ENCODE peak calls at places on chromosomes 2 and 18, in five cellular contexts. H is CD14-positive monocyte, E is IMR-90, M is tibial artery, U is amniotic stem cell. Y is an unnamed sample.

GRCh38 chr2:168920504-168921157 is 19.5 kb downstream of the G6PC2 start:
- DNase-seq in H (no peak), E (peak), M (no peak), U (peak), Y (no peak)

GRCh38 chr2:135836596-135836995 is 388 bp downstream of the LCT start:
- DNase-seq in H (no peak), E (no peak), M (no peak), U (no peak), Y (no peak)

GRCh38 chr18:70422061-70422965 is 133.5 kb downstream of the SOCS6 start:
- DNase-seq in H (peak), E (peak), M (peak), U (no peak), Y (no peak)

GRCh38 chr18:55422456-55423185 is 165.4 kb downstream of the TCF4 start:
- DNase-seq in H (no peak), E (peak), M (peak), U (no peak), Y (no peak)

GRCh38 chr2:33530614-33531344 is 54.3 kb downstream of the RASGRP3 start:
- DNase-seq in H (no peak), E (no peak), M (no peak), U (no peak), Y (no peak)

GRCh38 chr2:122514451-122514996 is 759.1 kb downstream of the TSN start:
- DNase-seq in H (no peak), E (no peak), M (no peak), U (no peak), Y (no peak)

GRCh38 chr2:189281151-189281550 is 101.6 kb upstream of the COL5A2 start:
- DNase-seq in H (no peak), E (peak), M (no peak), U (no peak), Y (no peak)

GRCh38 chr2:20509766-20510490 is 63.1 kb downstream of the RHOB start:
- DNase-seq in H (no peak), E (peak), M (no peak), U (no peak), Y (peak)

GRCh38 chr2:71347517-71347916 is 15.9 kb downstream of the ZNF638 start:
- DNase-seq in H (no peak), E (peak), M (no peak), U (no peak), Y (no peak)

GRCh38 chr2:191255756-191256312 is 10.6 kb downstream of the MYO1B start:
- DNase-seq in H (no peak), E (peak), M (no peak), U (no peak), Y (no peak)

GRCh38 chr2:190696792-190697398 is 48.0 kb downstream of the NAB1 start:
- DNase-seq in H (no peak), E (no peak), M (no peak), U (no peak), Y (peak)

GRCh38 chr2:28568533-28568932 is 72.7 kb downstream of the PLB1 start:
- DNase-seq in H (no peak), E (peak), M (no peak), U (no peak), Y (no peak)

GRCh38 chr18:39594206-39594605 is 2028.6 kb upstream of the CELF4 start:
- DNase-seq in H (no peak), E (no peak), M (no peak), U (no peak), Y (no peak)

GRCh38 chr2:229176136-229176535 is 95.0 kb downstream of the PID1 start:
- DNase-seq in H (no peak), E (no peak), M (no peak), U (no peak), Y (no peak)

GRCh38 chr2:50575232-50575631 is 456.7 kb downstream of the NRXN1 start:
- DNase-seq in H (no peak), E (no peak), M (no peak), U (no peak), Y (peak)

GRCh38 chr18:78107363-78107762 is 857.7 kb downstream of the GALR1 start:
- DNase-seq in H (no peak), E (no peak), M (no peak), U (no peak), Y (no peak)

GRCh38 chr2:137924019-137924418 is 40.3 kb upstream of the HNMT start:
- DNase-seq in H (no peak), E (no peak), M (no peak), U (no peak), Y (no peak)

GRCh38 chr18:44731160-44731865 is 50.6 kb downstream of the SETBP1 start:
- DNase-seq in H (no peak), E (no peak), M (no peak), U (no peak), Y (no peak)

GRCh38 chr2:174603280-174603679 is 5.7 kb upstream of the WIPF1 start:
- DNase-seq in H (peak), E (peak), M (peak), U (no peak), Y (peak)

GRCh38 chr2:9573013-9573708 is 17.5 kb upstream of the ADAM17 start:
- DNase-seq in H (no peak), E (peak), M (no peak), U (no peak), Y (no peak)

GRCh38 chr2:10514743-10515142 is 66.6 kb upstream of the ODC1 start:
- DNase-seq in H (no peak), E (peak), M (no peak), U (no peak), Y (no peak)

GRCh38 chr2:26623541-26624497 is 17.3 kb downstream of the CIB4 start:
- DNase-seq in H (no peak), E (peak), M (no peak), U (no peak), Y (no peak)

GRCh38 chr2:3603536-3604206 is 8.8 kb downstream of the COLEC11 start:
- DNase-seq in H (no peak), E (no peak), M (no peak), U (no peak), Y (no peak)

GRCh38 chr18:35376393-35376741 is 770 bp downstream of the ZNF396 start:
- DNase-seq in H (peak), E (no peak), M (no peak), U (no peak), Y (peak)

GRCh38 chr2:51812138-51812866 is 780.4 kb upstream of the NRXN1 start:
- DNase-seq in H (no peak), E (peak), M (no peak), U (peak), Y (no peak)

GRCh38 chr2:103152556-103152955 is 390.7 kb downstream of the TMEM182 start:
- DNase-seq in H (no peak), E (no peak), M (no peak), U (no peak), Y (no peak)

GRCh38 chr2:54772110-54772509 is 48.6 kb downstream of the EML6 start:
- DNase-seq in H (no peak), E (peak), M (no peak), U (peak), Y (no peak)

GRCh38 chr2:33448216-33448899 is 28.1 kb upstream of the RASGRP3 start:
- DNase-seq in H (no peak), E (no peak), M (no peak), U (no peak), Y (no peak)

GRCh38 chr2:32375228-32375892 is 18.5 kb downstream of the BIRC6 start:
- DNase-seq in H (no peak), E (no peak), M (no peak), U (no peak), Y (peak)